ENCODE peak calls at places on chromosomes 16 and 17, in four cellular contexts. One of them, this sample, is unnamed.

GRCh38 chr17:72743037-72743467 is 349.4 kb downstream of the SLC39A11 start:
- DNase-seq in activated T-cell treated with anti-CD3 and anti-CD28 coated beads for 24 hours: no peak
- DNase-seq in NCI-H1048: no peak
- DNase-seq in ELR: no peak
- DNase-seq in this sample: no peak

GRCh38 chr17:28746611-28747045 is 2.8 kb downstream of the TRAF4 start:
- DNase-seq in ELR: no peak
- DNase-seq in NCI-H1048: no peak
- DNase-seq in activated T-cell treated with anti-CD3 and anti-CD28 coated beads for 24 hours: no peak
- DNase-seq in this sample: peak; percentile 43

GRCh38 chr17:63695889-63696288 is 4.0 kb downstream of the LIMD2 start:
- DNase-seq in NCI-H1048: no peak
- DNase-seq in ELR: no peak
- DNase-seq in activated T-cell treated with anti-CD3 and anti-CD28 coated beads for 24 hours: no peak
- DNase-seq in this sample: no peak

GRCh38 chr16:89442990-89443726 is 47.2 kb downstream of the ANKRD11 start:
- DNase-seq in activated T-cell treated with anti-CD3 and anti-CD28 coated beads for 24 hours: no peak
- DNase-seq in ELR: peak; percentile 59
- DNase-seq in NCI-H1048: peak; percentile 34
- DNase-seq in this sample: peak; percentile 88

GRCh38 chr17:47665655-47666054 is 15.9 kb downstream of the KPNB1 start:
- DNase-seq in ELR: no peak
- DNase-seq in NCI-H1048: no peak
- DNase-seq in activated T-cell treated with anti-CD3 and anti-CD28 coated beads for 24 hours: no peak
- DNase-seq in this sample: no peak

GRCh38 chr17:18161226-18162094 is 22.2 kb upstream of the ALKBH5 start:
- DNase-seq in activated T-cell treated with anti-CD3 and anti-CD28 coated beads for 24 hours: no peak
- DNase-seq in ELR: peak; percentile 30
- DNase-seq in NCI-H1048: no peak
- DNase-seq in this sample: no peak

GRCh38 chr17:82230627-82231311 is 1.9 kb downstream of the SLC16A3 start:
- DNase-seq in ELR: peak; percentile 94
- DNase-seq in activated T-cell treated with anti-CD3 and anti-CD28 coated beads for 24 hours: peak; percentile 28
- DNase-seq in NCI-H1048: no peak
- DNase-seq in this sample: peak; percentile 78

GRCh38 chr16:58264961-58265479 is 29.8 kb downstream of the PRSS54 start:
- DNase-seq in ELR: peak; percentile 92
- DNase-seq in activated T-cell treated with anti-CD3 and anti-CD28 coated beads for 24 hours: no peak
- DNase-seq in NCI-H1048: no peak
- DNase-seq in this sample: peak; percentile 90

GRCh38 chr16:30491744-30492308 is 19.3 kb downstream of the ITGAL start:
- DNase-seq in NCI-H1048: no peak
- DNase-seq in ELR: peak; percentile 90
- DNase-seq in activated T-cell treated with anti-CD3 and anti-CD28 coated beads for 24 hours: no peak
- DNase-seq in this sample: peak; percentile 62

GRCh38 chr16:3054965-3055733 is 8.8 kb downstream of the MMP25 start:
- DNase-seq in NCI-H1048: no peak
- DNase-seq in activated T-cell treated with anti-CD3 and anti-CD28 coated beads for 24 hours: no peak
- DNase-seq in ELR: no peak
- DNase-seq in this sample: no peak

GRCh38 chr17:1714488-1714979 is 4.4 kb upstream of the TLCD2 start:
- DNase-seq in activated T-cell treated with anti-CD3 and anti-CD28 coated beads for 24 hours: no peak
- DNase-seq in ELR: peak; percentile 99
- DNase-seq in NCI-H1048: peak; percentile 73
- DNase-seq in this sample: peak; percentile 92

GRCh38 chr17:57979076-57979475 is 9.0 kb downstream of the VEZF1 start:
- DNase-seq in NCI-H1048: no peak
- DNase-seq in activated T-cell treated with anti-CD3 and anti-CD28 coated beads for 24 hours: no peak
- DNase-seq in ELR: no peak
- DNase-seq in this sample: no peak

GRCh38 chr17:29116652-29117439 is 63.4 kb downstream of the MYO18A start:
- DNase-seq in activated T-cell treated with anti-CD3 and anti-CD28 coated beads for 24 hours: peak; percentile 63
- DNase-seq in ELR: peak; percentile 71
- DNase-seq in NCI-H1048: peak; percentile 52
- DNase-seq in this sample: peak; percentile 27

GRCh38 chr16:3022697-3023414 is 886 bp downstream of the HCFC1R1 start:
- DNase-seq in activated T-cell treated with anti-CD3 and anti-CD28 coated beads for 24 hours: no peak
- DNase-seq in NCI-H1048: no peak
- DNase-seq in ELR: no peak
- DNase-seq in this sample: no peak

GRCh38 chr17:75695141-75695829 is 26.0 kb upstream of the ITGB4 start:
- DNase-seq in activated T-cell treated with anti-CD3 and anti-CD28 coated beads for 24 hours: no peak
- DNase-seq in ELR: peak; percentile 97
- DNase-seq in NCI-H1048: no peak
- DNase-seq in this sample: peak; percentile 93

This sample was measured in mammary epithelial cell.